ENCODE peak calls at places on chromosomes 3 and 15, in seven cellular contexts. S is GM23248, O is hepatocyte, M is neural progenitor cell, W is PC-3, X is MM.1S, L is HCT116. A is an unnamed sample.

GRCh38 chr15:71447328-71448250 is 332.3 kb downstream of the THSD4 start:
- DNase-seq in M (no peak), L (peak; percentile 69), S (peak; percentile 70), W (peak; percentile 95), X (no peak), O (no peak), A (no peak)

GRCh38 chr3:29972594-29972993 is 633.8 kb upstream of the TGFBR2 start:
- DNase-seq in X (no peak), S (peak; percentile 71), M (peak; percentile 54), O (no peak), L (no peak), W (no peak), A (no peak)

GRCh38 chr3:149655826-149656599 is 1.8 kb downstream of the WWTR1 start:
- DNase-seq in O (no peak), X (no peak), M (no peak), S (peak; percentile 62), W (no peak), L (no peak), A (no peak)

GRCh38 chr3:40169983-40170382 is 139.5 kb upstream of the EIF1B start:
- DNase-seq in S (no peak), L (no peak), W (no peak), O (no peak), X (no peak), M (no peak), A (no peak)

GRCh38 chr15:86645861-86646393 is 566.3 kb downstream of the AGBL1 start:
- DNase-seq in L (no peak), M (no peak), S (no peak), W (no peak), O (no peak), X (no peak), A (no peak)

GRCh38 chr3:63918321-63918720 is 6.1 kb upstream of the SCAANT1 start:
- DNase-seq in W (peak; percentile 39), S (peak; percentile 80), O (no peak), X (no peak), M (no peak), L (no peak), A (no peak)

GRCh38 chr3:181700168-181701087 is 11.3 kb upstream of the SOX2 start:
- DNase-seq in X (peak; percentile 90), L (peak; percentile 69), O (peak; percentile 89), W (peak; percentile 76), M (peak; percentile 91), S (peak; percentile 78), A (peak; percentile 82)

GRCh38 chr15:76169792-76170425 is 110.1 kb downstream of the TMEM266 start:
- DNase-seq in O (no peak), S (peak; percentile 56), W (no peak), X (no peak), L (no peak), M (no peak), A (no peak)

GRCh38 chr3:39524107-39524506 is 56.6 kb downstream of the MOBP start:
- DNase-seq in M (peak; percentile 13), X (no peak), L (peak; percentile 3), W (no peak), O (no peak), S (no peak), A (peak; percentile 12)

GRCh38 chr15:98529205-98530145 is 118.9 kb upstream of the IGF1R start:
- DNase-seq in M (no peak), W (no peak), S (no peak), L (no peak), O (no peak), X (no peak), A (no peak)

GRCh38 chr3:194893121-194893979 is 207.7 kb downstream of the FAM43A start:
- DNase-seq in S (no peak), L (no peak), W (no peak), M (no peak), X (no peak), O (no peak), A (no peak)

GRCh38 chr3:62229908-62230307 is 143.4 kb downstream of the FEZF2 start:
- DNase-seq in M (peak; percentile 31), X (no peak), W (peak; percentile 8), L (peak; percentile 10), O (no peak), S (peak; percentile 18), A (no peak)

GRCh38 chr3:100106531-100107155 is 7.7 kb downstream of the FILIP1L start:
- DNase-seq in M (no peak), X (no peak), L (no peak), O (no peak), W (peak; percentile 67), S (no peak), A (peak; percentile 10)
- H3K27ac ChIP-seq in M (no peak overlapping the region), X (no peak overlapping the region), L (no peak overlapping the region), O (peak overlapping the region; percentile 32), W (peak overlapping the region; percentile 88), S (no peak overlapping the region), A (peak overlapping the region; percentile 58)

DNA sequence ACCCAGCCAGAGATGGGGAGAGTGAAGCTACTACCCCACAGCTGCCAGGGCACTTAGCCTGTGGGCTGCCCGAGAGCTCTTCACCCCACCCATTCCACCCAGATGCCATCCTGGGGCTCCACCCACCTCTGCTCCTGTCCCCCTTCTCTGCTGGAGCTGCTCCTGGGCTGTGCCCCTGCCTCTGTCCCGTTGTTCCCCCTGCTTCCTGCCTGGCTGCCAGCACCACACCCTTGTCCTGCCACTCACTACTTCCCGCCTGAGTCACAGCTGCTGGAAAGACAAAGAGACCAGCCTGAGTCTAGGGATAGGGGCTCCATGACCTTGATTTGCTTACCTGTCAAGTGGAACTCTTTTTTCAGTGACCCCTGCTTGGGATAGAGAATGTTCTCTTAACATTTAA is 12.4 kb downstream of the GNAI2 start:
- DNase-seq in L (no peak), O (no peak), X (no peak), M (no peak), W (peak; percentile 81), S (peak; percentile 72), A (no peak)
- H4K20me1 ChIP-seq in L (no peaks in the 10 kb centered on the region), O (peaks cover 49% of the 10 kb centered on the region), X (peaks cover 9% of the 10 kb centered on the region), M (peaks cover 88% of the 10 kb centered on the region), W (peaks cover 7% of the 10 kb centered on the region), S (no peaks in the 10 kb centered on the region), A (peaks cover 5% of the 10 kb centered on the region)

DNA sequence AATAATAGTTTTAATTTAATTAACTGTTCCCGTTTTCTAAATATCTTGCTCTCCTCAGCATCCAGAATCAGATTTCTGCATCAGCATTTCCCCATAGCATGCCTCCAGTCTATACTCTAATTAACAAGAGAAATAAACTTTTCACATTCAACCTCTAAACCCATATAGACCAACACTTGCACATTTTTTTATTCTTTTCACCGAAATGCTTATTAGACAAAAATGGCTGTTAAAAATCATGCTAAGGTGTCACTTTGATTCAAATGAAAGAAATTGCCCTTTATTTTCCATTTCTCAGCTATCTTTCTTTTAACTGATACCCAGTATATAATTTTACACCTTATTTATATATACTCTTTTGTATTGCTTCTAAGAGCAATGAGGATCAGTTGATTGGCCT is 1107.1 kb upstream of the EPHA6 start:
- DNase-seq in S (no peak), X (no peak), M (no peak), O (no peak), W (no peak), L (no peak), A (no peak)
- TF ChIP-seq EZH2phosphoT487 in S (no peak), X (no peak), M (no peak), O (no peak), W (no peak), L (no peak), A (no peak)

DNA sequence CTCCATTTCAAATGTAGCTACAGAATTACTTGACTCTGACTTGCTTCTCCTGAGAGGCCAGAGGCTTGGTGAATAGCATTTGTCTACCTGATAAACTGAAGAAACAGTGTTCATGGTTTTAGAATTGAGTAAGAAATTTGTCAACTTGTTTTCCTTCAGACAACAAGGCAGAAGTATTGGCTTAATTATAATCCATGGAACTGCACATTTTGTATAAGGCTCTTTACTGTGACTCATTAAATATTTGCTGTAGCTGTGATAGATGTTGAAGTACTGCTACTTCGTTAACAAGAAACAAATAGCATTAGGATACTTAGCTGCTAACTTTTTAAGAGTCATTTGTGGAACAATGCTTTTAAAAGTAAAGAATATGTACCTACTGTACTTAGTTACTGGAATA is 4.6 kb downstream of the UNC13C start:
- DNase-seq in M (no peak), O (no peak), S (no peak), L (no peak), W (no peak), X (no peak), A (no peak)
- H3K27ac ChIP-seq in M (no peak overlapping the region), O (no peak overlapping the region), S (no peak overlapping the region), L (no peak overlapping the region), W (no peak overlapping the region), X (no peak overlapping the region), A (no peak overlapping the region)

GRCh38 chr3:43998841-43999805 is 242.6 kb upstream of the TOPAZ1 start:
- DNase-seq in M (peak; percentile 80), W (no peak), X (peak; percentile 83), O (peak; percentile 83), S (peak; percentile 64), L (no peak), A (peak; percentile 92)

GRCh38 chr3:43995929-43996378 is 245.7 kb upstream of the TOPAZ1 start:
- DNase-seq in O (no peak), S (peak; percentile 13), L (no peak), X (peak; percentile 19), W (no peak), M (peak; percentile 39), A (peak; percentile 15)

GRCh38 chr3:43998374-43998840 is 243.3 kb upstream of the TOPAZ1 start:
- DNase-seq in X (peak; percentile 19), M (peak; percentile 58), S (peak; percentile 36), L (no peak), O (peak; percentile 12), W (no peak), A (peak; percentile 44)

GRCh38 chr3:43996379-43997301 is 245.0 kb upstream of the TOPAZ1 start:
- DNase-seq in O (peak; percentile 74), M (peak; percentile 81), L (no peak), W (no peak), S (peak; percentile 58), X (peak; percentile 72), A (peak; percentile 65)

DNA sequence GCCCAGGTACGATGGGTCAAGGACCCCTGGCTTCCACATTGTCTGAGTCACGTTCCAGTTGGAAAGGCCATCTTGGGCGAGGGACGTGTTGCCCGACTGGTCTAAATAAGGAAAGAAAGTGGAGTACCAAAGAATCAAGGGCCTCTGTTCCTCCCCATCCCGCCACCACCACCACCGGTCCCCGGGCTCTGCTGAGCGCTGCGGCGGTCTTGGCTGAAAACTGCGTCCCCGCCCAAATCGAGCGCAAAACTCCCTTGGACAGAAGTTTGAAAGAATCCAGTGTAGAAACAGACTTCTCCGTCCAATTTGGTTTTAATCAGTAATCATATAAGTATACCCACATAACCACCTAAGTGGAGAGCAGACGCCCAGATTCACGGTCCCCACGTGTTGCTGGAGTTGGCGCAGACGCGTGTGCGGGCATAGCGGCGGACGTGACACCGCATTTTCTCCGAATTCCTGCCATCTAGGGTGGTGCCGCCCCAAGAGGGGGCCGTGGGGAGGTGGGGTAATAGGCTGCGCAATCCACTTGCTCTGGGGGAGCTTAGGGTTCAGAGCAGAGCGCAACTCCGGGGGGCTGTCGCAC is 243.8 kb upstream of the TOPAZ1 start:
- DNase-seq in X (no peak), S (peak; percentile 23), L (no peak), W (no peak), O (no peak), M (peak; percentile 52), A (peak; percentile 40)
- H4K20me1 ChIP-seq in X (no peaks in the 10 kb centered on the region), S (no peaks in the 10 kb centered on the region), L (no peaks in the 10 kb centered on the region), W (no peaks in the 10 kb centered on the region), O (no peaks in the 10 kb centered on the region), M (peaks cover 21% of the 10 kb centered on the region), A (no peaks in the 10 kb centered on the region)